ENCODE peak calls at places on chromosomes 16 and 17, in six cellular contexts. R, I, Y, V, T and H are unnamed samples.

GRCh38 chr16:89084814-89085612 is 8.6 kb upstream of the ACSF3 start:
- DNase-seq in R (no peak), I (no peak), Y (no peak), V (no peak), T (no peak), H (no peak)

GRCh38 chr17:79752175-79752574 is 21.4 kb downstream of the ENPP7 start:
- DNase-seq in R (no peak), I (no peak), Y (no peak), V (no peak), T (no peak), H (no peak)

GRCh38 chr17:31068291-31068690 is 26.5 kb upstream of the NF1 start:
- DNase-seq in R (no peak), I (no peak), Y (no peak), V (no peak), T (peak), H (peak)

GRCh38 chr17:30074726-30075125 is 41.9 kb upstream of the NSRP1 start:
- DNase-seq in R (no peak), I (no peak), Y (no peak), V (no peak), T (no peak), H (peak)

GRCh38 chr17:31472137-31472536 is 80.7 kb downstream of the RAB11FIP4 start:
- DNase-seq in R (no peak), I (no peak), Y (no peak), V (no peak), T (no peak), H (no peak)

GRCh38 chr17:66191607-66192377 is at the start of gene CEP112:
- DNase-seq in R (peak), I (peak), Y (peak), V (peak), T (peak), H (peak)

GRCh38 chr17:44004761-44005526 is 522 bp downstream of the NAGS start:
- DNase-seq in R (no peak), I (no peak), Y (no peak), V (no peak), T (peak), H (no peak)

GRCh38 chr17:82231562-82232321 is 2.9 kb downstream of the SLC16A3 start:
- DNase-seq in R (no peak), I (no peak), Y (peak), V (peak), T (peak), H (peak)

GRCh38 chr17:82070611-82071010 is 5.0 kb upstream of the DUS1L start:
- DNase-seq in R (no peak), I (no peak), Y (no peak), V (no peak), T (no peak), H (no peak)

GRCh38 chr16:81542609-81543570 is 98.3 kb downstream of the CMIP start:
- DNase-seq in R (no peak), I (no peak), Y (no peak), V (no peak), T (no peak), H (no peak)

GRCh38 chr17:2621241-2621640 is 27.8 kb downstream of the PAFAH1B1 start:
- DNase-seq in R (no peak), I (no peak), Y (no peak), V (no peak), T (no peak), H (no peak)

GRCh38 chr17:34974794-34975428 is 5.4 kb upstream of the LIG3 start:
- DNase-seq in R (no peak), I (no peak), Y (no peak), V (no peak), T (no peak), H (no peak)

GRCh38 chr17:40922239-40922638 is 15.2 kb downstream of the KRT23 start:
- DNase-seq in R (peak), I (peak), Y (no peak), V (peak), T (no peak), H (peak)

GRCh38 chr17:69060835-69061234 is at the start of gene ABCA9:
- DNase-seq in R (no peak), I (no peak), Y (no peak), V (peak), T (no peak), H (peak)

GRCh38 chr17:4788807-4789700 is at the start of gene GLTPD2:
- DNase-seq in R (no peak), I (no peak), Y (no peak), V (no peak), T (no peak), H (no peak)

GRCh38 chr17:72119963-72120877 is 600 bp upstream of the SOX9 start:
- DNase-seq in R (peak), I (no peak), Y (peak), V (no peak), T (peak), H (peak)

GRCh38 chr17:3589784-3590183 is 19.4 kb downstream of the TRPV1 start:
- DNase-seq in R (no peak), I (no peak), Y (no peak), V (no peak), T (no peak), H (no peak)

GRCh38 chr17:77609553-77610517 is 348.7 kb upstream of the TNRC6C start:
- DNase-seq in R (no peak), I (no peak), Y (no peak), V (peak), T (peak), H (peak)

GRCh38 chr16:66427036-66427446 is at the start of gene BEAN1:
- DNase-seq in R (no peak), I (no peak), Y (peak), V (no peak), T (no peak), H (no peak)

GRCh38 chr17:55210292-55210691 is 54.5 kb upstream of the HLF start:
- DNase-seq in R (no peak), I (no peak), Y (no peak), V (no peak), T (no peak), H (no peak)

GRCh38 chr17:77254961-77255741 is 114.4 kb downstream of the SEC14L1 start:
- DNase-seq in R (peak), I (no peak), Y (no peak), V (no peak), T (no peak), H (peak)

GRCh38 chr16:22868859-22869258 is 54.9 kb downstream of the HS3ST2 start:
- DNase-seq in R (no peak), I (no peak), Y (no peak), V (no peak), T (no peak), H (no peak)

GRCh38 chr17:71900830-71901229 is 220.0 kb upstream of the SOX9 start:
- DNase-seq in R (peak), I (no peak), Y (no peak), V (no peak), T (no peak), H (peak)

GRCh38 chr17:41957058-41957868 is 9.3 kb upstream of the CNP start:
- DNase-seq in R (no peak), I (no peak), Y (no peak), V (no peak), T (no peak), H (no peak)

GRCh38 chr17:64505320-64506200 is 529 bp downstream of the DDX5 start:
- DNase-seq in R (peak), I (peak), Y (peak), V (peak), T (peak), H (peak)

GRCh38 chr16:31200821-31201510 is 1.6 kb downstream of the PYCARD start:
- DNase-seq in R (no peak), I (peak), Y (no peak), V (no peak), T (peak), H (peak)

GRCh38 chr16:31199430-31200041 is 3.0 kb downstream of the PYCARD start:
- DNase-seq in R (no peak), I (no peak), Y (no peak), V (no peak), T (no peak), H (no peak)

GRCh38 chr16:31202402-31203385 is at the start of gene PYCARD:
- DNase-seq in R (no peak), I (no peak), Y (peak), V (peak), T (peak), H (peak)

GRCh38 chr16:31204871-31205666 is 2.5 kb upstream of the PYCARD start:
- DNase-seq in R (no peak), I (no peak), Y (no peak), V (no peak), T (no peak), H (no peak)

GRCh38 chr16:31201511-31202401 is 804 bp downstream of the PYCARD start:
- DNase-seq in R (no peak), I (no peak), Y (peak), V (no peak), T (peak), H (no peak)
- H3K4me3 ChIP-seq in R (peak), I (peak), Y (peak), V (peak), T (peak), H (peak)

DNA sequence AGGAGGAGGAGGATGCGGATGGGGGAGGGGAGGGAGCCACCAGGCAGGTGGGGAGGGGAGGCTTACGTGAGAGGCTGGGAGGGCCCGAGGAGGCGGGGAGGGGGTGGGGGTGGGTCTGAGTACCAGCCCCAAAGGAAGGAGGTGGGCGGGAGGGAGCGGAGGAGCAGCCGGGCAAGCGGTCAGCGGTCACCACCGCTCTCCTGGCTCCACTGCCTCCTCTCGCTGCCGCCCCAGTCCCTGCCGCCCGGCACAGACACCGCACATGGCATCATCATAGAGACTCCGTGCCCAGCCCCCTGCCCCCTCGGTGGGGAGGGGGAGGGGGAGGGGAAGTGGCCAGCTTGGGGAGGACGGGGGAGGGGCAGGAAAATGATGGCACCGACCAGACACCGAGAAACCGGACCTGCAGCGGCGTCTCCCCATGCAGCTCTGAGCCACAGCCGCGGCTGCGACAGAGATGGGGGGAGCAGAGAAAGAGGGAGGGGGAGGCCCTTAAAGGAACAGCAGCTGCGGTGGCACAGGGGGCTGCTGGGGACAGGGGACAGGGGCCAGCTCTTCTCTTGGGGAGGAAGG is at the start of gene TLCD3B:
- DNase-seq in R (no peak), I (no peak), Y (no peak), V (no peak), T (no peak), H (no peak)
- H3K4me3 ChIP-seq in R (no peak), I (no peak), Y (peak), V (no peak), T (no peak), H (no peak)

DNA sequence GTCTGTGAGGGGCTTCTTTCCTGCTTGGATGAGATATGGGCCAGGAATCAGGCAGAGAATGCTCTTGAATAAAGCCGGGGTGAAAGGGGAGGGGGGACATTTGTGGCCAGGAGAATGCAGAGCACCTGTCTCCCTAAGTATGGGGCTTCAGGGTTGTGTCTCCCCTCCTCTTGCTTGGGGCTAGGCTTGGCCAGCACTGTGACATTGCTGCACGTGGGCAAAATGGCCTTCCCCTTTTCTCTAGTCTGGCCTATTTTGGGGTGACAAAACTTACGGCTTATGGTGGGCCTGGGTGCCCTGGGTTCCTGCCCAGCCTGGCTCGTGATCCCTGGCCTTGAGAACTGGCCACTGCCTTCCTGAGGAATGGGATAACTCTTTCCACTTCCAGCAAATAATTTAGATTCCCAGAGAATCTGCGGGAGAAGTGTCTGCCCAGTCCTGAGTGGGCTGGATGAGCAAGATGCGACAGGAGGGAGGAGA is 5.6 kb downstream of the NFE2L1 start:
- DNase-seq in R (no peak), I (no peak), Y (no peak), V (no peak), T (no peak), H (no peak)
- H3K4me3 ChIP-seq in R (peak), I (peak), Y (peak), V (peak), T (no peak), H (no peak)

DNA sequence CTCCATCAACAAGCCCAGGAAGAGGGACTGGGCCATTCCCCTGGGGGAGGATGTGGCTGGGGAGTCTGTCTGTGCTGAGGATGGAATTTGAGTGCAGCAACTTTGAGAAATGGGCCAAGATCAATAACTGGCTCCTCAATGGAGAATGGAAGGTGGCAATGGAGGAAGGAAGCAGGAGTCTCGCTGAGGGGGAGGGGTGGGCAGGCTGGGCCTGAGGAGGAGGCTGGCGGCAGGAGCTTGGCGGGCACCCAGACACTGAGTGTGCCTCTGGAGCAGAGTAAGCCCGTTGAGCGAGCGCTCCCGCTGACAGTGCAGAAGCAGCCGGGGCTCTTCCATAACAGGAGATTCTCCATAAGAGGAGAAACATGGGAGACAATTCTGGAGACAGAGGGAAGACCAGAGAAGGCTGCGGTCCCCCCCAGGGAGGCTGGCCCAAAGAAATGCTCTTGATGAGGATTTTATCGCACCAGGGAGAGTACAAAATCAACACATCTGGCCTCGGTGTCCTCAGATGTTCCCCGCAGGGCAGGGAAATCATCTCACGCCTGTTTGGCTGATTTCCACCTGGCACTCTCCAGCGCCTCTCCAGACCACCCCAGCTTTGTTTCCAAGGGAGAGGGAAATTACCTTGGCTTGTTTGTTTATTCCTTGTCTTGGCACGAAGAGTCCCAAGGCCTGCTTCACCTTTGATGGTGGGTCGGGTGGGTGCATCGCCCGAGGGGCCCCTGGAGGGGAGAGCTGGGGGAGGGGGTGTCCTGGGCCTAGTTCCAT is 2.8 kb upstream of the MMP15 start:
- DNase-seq in R (no peak), I (no peak), Y (peak), V (peak), T (peak), H (peak)
- H3K4me3 ChIP-seq in R (no peak), I (no peak), Y (peak), V (no peak), T (no peak), H (no peak)

GRCh38 chr16:4743217-4743897 is 9.0 kb downstream of the DNAAF8 start:
- DNase-seq in R (no peak), I (no peak), Y (no peak), V (no peak), T (peak), H (no peak)
- H3K4me3 ChIP-seq in R (no peak), I (no peak), Y (peak), V (no peak), T (peak), H (no peak)

GRCh38 chr16:3020247-3020603 is at the start of gene TNFRSF12A:
- DNase-seq in R (no peak), I (peak), Y (peak), V (peak), T (peak), H (peak)

GRCh38 chr16:3021449-3022207 is 1.5 kb downstream of the TNFRSF12A start:
- DNase-seq in R (peak), I (peak), Y (peak), V (peak), T (peak), H (peak)

GRCh38 chr16:3020604-3021448 is 658 bp downstream of the TNFRSF12A start:
- DNase-seq in R (peak), I (peak), Y (peak), V (peak), T (peak), H (peak)

GRCh38 chr16:3017806-3018506 is at the start of gene CLDN6:
- DNase-seq in R (peak), I (no peak), Y (no peak), V (no peak), T (no peak), H (no peak)

DNA sequence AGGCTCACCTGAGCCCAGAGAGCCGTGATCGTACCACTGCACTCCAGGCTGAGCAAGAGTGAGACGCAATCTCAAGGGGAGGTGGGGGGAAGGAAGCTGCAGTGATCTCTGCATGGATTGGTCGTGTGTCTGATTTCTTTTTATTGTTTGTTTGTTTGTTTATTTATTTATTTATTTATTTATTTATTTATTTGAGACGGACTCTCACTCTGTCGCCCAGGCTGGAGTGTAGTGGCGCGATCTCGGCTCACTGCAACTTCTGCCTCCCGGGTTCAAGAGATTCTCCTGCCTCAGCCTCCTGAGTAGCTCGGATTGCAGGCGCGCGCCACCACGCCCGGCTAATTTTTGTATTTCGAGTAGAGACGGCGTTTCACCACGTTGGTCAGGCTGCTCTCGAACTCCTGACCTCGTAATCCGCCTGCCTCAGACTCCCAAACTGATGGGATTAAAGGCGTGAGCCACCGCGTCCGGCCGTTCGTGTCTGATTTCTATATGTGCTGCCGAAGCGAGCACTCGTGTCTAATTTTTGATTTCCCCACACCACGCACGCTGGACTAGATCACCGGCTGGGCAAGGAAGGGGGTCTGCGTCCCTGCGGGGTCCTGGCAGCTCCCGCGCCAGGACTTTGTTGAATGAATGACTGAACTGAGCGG is 448 bp upstream of the TNFRSF12A start:
- DNase-seq in R (peak), I (no peak), Y (no peak), V (no peak), T (no peak), H (no peak)
- H3K4me3 ChIP-seq in R (peak), I (peak), Y (peak), V (peak), T (peak), H (peak)

GRCh38 chr17:75991396-75991795 is 9.3 kb upstream of the CDK3 start:
- DNase-seq in R (no peak), I (no peak), Y (no peak), V (no peak), T (no peak), H (no peak)
- H3K4me3 ChIP-seq in R (no peak), I (no peak), Y (no peak), V (no peak), T (no peak), H (no peak)

DNA sequence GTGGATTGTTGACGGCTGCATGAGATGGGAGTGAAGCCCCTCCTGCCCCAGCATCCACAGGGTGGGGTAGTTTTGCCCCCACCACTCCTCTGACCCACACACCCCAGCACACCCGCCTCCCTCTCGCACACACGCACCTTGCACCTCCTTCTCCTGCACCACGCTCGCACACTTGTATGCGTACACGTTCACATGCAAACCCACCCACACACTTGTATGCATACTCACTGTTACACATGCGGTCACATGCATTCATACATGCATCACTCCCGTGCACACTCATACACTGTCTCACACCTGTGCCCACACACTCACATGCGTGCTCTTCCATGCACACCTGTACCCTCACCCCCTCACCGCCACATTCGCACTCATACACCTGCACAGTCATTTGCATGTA is 70.5 kb upstream of the CIBAR2 start:
- DNase-seq in R (no peak), I (no peak), Y (no peak), V (no peak), T (no peak), H (no peak)
- H3K4me3 ChIP-seq in R (no peak), I (no peak), Y (no peak), V (no peak), T (no peak), H (no peak)